ENCODE peak calls at places on chromosomes 6 and 20, in four cellular contexts. V, W, D and U are unnamed samples.

GRCh38 chr6:41427642-41428401 is 92.4 kb downstream of the NCR2 start:
- DNase-seq in V (peak), W (peak), D (peak), U (no peak)

GRCh38 chr6:20693466-20694063 is 159.3 kb downstream of the CDKAL1 start:
- DNase-seq in V (no peak), W (no peak), D (no peak), U (no peak)

GRCh38 chr6:56550307-56550706 is 92.4 kb downstream of the DST start:
- DNase-seq in V (no peak), W (no peak), D (no peak), U (no peak)

GRCh38 chr20:37266940-37267683 is 5.5 kb upstream of the GHRH start:
- DNase-seq in V (no peak), W (no peak), D (no peak), U (no peak)

GRCh38 chr6:44268095-44268628 is 2.1 kb upstream of the TMEM151B start:
- DNase-seq in V (peak), W (peak), D (peak), U (peak)

GRCh38 chr20:53547664-53548239 is 45.9 kb downstream of the ZNF217 start:
- DNase-seq in V (peak), W (peak), D (peak), U (peak)

GRCh38 chr6:35086282-35086632 is 54.9 kb downstream of the TCP11 start:
- DNase-seq in V (no peak), W (no peak), D (no peak), U (no peak)

GRCh38 chr6:127185410-127185809 is 66.9 kb downstream of the RSPO3 start:
- DNase-seq in V (no peak), W (no peak), D (no peak), U (no peak)

GRCh38 chr6:107217248-107217647 is 101.9 kb upstream of the BEND3 start:
- DNase-seq in V (no peak), W (peak), D (no peak), U (no peak)

GRCh38 chr20:4342631-4343030 is 327.3 kb upstream of the RNF24 start:
- DNase-seq in V (no peak), W (no peak), D (no peak), U (peak)

GRCh38 chr6:158993639-158994038 is 6.4 kb downstream of the RSPH3 start:
- DNase-seq in V (no peak), W (no peak), D (no peak), U (no peak)

GRCh38 chr20:57097245-57097935 is 169.1 kb downstream of the BMP7 start:
- DNase-seq in V (no peak), W (no peak), D (no peak), U (no peak)

GRCh38 chr20:1267161-1267560 is 1.1 kb downstream of the SNPH start:
- DNase-seq in V (no peak), W (no peak), D (peak), U (no peak)

GRCh38 chr6:139153876-139154275 is 19.0 kb downstream of the HECA start:
- DNase-seq in V (no peak), W (no peak), D (no peak), U (no peak)

GRCh38 chr6:139150915-139151314 is 16.0 kb downstream of the HECA start:
- DNase-seq in V (no peak), W (no peak), D (no peak), U (no peak)

GRCh38 chr6:139152892-139153271 is 18.0 kb downstream of the HECA start:
- DNase-seq in V (no peak), W (peak), D (no peak), U (no peak)

GRCh38 chr6:139151425-139152087 is 16.7 kb downstream of the HECA start:
- DNase-seq in V (no peak), W (no peak), D (no peak), U (no peak)

GRCh38 chr6:139152088-139152891 is 17.4 kb downstream of the HECA start:
- DNase-seq in V (no peak), W (peak), D (no peak), U (no peak)
- TF ChIP-seq ELF4 in V (no peak), W (no peak), D (no peak), U (no peak)

DNA sequence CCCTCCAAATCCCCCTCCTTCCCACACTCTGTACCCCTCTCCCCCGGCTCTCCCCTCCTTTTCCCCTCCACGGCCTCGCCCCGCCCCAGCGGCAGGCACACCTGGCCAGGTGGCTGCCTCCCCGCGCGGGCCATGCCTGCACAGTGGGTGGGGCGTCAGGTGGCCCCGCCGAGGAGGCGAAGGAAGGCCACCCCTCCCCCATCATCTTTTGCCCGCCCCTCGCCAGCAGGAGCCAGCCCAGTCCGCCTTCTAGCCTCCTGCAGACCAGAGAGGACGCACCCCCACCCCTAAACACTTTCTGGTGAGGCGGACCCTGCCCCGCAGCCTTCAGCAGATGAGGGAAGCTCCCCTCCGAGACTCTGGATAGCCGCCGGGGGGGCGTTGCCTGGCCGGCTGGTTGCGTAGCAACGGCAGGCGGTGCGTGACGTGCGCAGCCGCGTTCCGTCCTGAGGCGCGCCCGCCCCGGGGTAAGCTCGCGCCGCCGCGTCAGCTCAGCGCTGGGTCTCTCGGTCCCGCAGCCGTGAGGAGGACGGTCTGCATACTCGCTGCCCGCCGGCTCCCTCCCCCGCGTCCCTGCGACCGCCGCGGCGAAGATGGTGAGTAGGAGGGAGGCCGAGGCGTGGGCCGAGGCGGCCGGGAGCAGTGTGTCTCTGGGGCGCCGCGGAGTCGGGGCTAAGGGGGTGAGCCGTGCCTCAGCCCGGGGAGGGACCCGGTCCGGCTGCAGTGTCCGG is at the start of gene DSTN:
- DNase-seq in V (peak), W (peak), D (peak), U (peak)
- TF ChIP-seq ELF4 in V (no peak), W (no peak), D (no peak), U (no peak)

DNA sequence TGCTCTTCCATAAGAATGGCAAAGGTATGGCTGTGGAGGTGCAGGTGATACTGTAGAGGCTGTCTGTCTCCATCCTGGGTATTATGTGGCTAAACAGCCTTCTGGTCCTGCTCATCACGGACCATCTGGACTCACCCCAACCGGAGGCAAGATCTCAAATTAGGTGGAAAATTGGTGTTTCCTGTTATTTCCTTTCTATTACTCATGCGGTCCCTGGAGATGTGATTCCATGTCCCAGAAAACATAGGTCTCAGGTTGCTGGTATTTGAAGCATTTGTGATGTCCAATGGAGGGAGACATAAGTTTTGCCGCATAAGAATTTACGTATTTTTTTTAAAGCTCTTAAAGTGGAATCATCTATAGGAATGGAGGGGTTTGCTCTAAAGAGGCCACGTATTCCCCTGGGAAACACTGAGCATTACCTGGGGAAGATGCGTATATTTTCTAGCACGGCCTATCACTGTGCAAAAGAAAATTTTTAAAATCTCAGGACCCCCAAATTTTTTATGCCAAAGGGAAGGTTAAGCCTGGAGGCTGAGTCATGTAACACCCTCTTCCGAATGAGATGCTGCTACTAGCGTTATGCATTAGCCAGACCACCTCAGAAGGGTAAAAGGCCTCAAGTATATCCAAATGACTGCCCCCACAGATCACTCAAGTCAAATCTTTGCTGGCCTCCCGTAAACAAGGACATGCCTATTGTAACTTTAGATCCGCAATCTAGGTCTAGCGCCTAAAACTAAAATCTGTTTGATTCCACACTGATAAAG is 22.4 kb upstream of the PBOV1 start:
- DNase-seq in V (no peak), W (no peak), D (no peak), U (no peak)
- TF ChIP-seq ELF4 in V (no peak), W (no peak), D (no peak), U (no peak)

GRCh38 chr20:32355417-32355841 is 2.7 kb upstream of the ASXL1 start:
- DNase-seq in V (peak), W (no peak), D (no peak), U (no peak)
- TF ChIP-seq ELF4 in V (no peak), W (no peak), D (no peak), U (no peak)